ENCODE peak calls at places on chromosome 6, in eight cellular contexts. One of them, this sample, is unnamed.

GRCh38 chr6:136063095-136063494 is 187.0 kb downstream of the MTFR2 start:
- DNase-seq in activated B cell treated with CpG ODN at 0.5 μM for 24 hours: no peak
- DNase-seq in activated gamma-delta T cell: no peak
- DNase-seq in WTC11: no peak
- DNase-seq in mucosa of descending colon: no peak
- DNase-seq in brain microvascular endothelial cell: peak
- DNase-seq in GM12865: no peak
- DNase-seq in 8988T: no peak
- DNase-seq in this sample: no peak

GRCh38 chr6:26097268-26097875 is 10.1 kb downstream of the HFE start:
- DNase-seq in activated B cell treated with CpG ODN at 0.5 μM for 24 hours: no peak
- DNase-seq in 8988T: no peak
- DNase-seq in GM12865: peak
- DNase-seq in activated gamma-delta T cell: no peak
- DNase-seq in brain microvascular endothelial cell: peak
- DNase-seq in mucosa of descending colon: peak
- DNase-seq in WTC11: peak
- DNase-seq in this sample: no peak

GRCh38 chr6:127343753-127344659 is 597 bp upstream of the ECHDC1 start:
- DNase-seq in mucosa of descending colon: no peak
- DNase-seq in activated gamma-delta T cell: no peak
- DNase-seq in WTC11: no peak
- DNase-seq in activated B cell treated with CpG ODN at 0.5 μM for 24 hours: no peak
- DNase-seq in 8988T: no peak
- DNase-seq in brain microvascular endothelial cell: peak
- DNase-seq in GM12865: peak
- DNase-seq in this sample: no peak

GRCh38 chr6:124339610-124340339 is 536.1 kb downstream of the NKAIN2 start:
- DNase-seq in brain microvascular endothelial cell: no peak
- DNase-seq in activated gamma-delta T cell: no peak
- DNase-seq in mucosa of descending colon: no peak
- DNase-seq in GM12865: no peak
- DNase-seq in WTC11: no peak
- DNase-seq in activated B cell treated with CpG ODN at 0.5 μM for 24 hours: no peak
- DNase-seq in 8988T: no peak
- DNase-seq in this sample: no peak

GRCh38 chr6:75581231-75581630 is 20.4 kb upstream of the SENP6 start:
- DNase-seq in activated gamma-delta T cell: no peak
- DNase-seq in GM12865: no peak
- DNase-seq in activated B cell treated with CpG ODN at 0.5 μM for 24 hours: no peak
- DNase-seq in WTC11: no peak
- DNase-seq in 8988T: no peak
- DNase-seq in brain microvascular endothelial cell: no peak
- DNase-seq in mucosa of descending colon: no peak
- DNase-seq in this sample: no peak

GRCh38 chr6:40075051-40075445 is 140.8 kb upstream of the MOCS1 start:
- DNase-seq in activated B cell treated with CpG ODN at 0.5 μM for 24 hours: no peak
- DNase-seq in WTC11: no peak
- DNase-seq in 8988T: no peak
- DNase-seq in mucosa of descending colon: no peak
- DNase-seq in GM12865: no peak
- DNase-seq in activated gamma-delta T cell: no peak
- DNase-seq in brain microvascular endothelial cell: no peak
- DNase-seq in this sample: no peak

GRCh38 chr6:37060195-37060559 is 54.7 kb downstream of the FGD2 start:
- DNase-seq in GM12865: no peak
- DNase-seq in mucosa of descending colon: no peak
- DNase-seq in brain microvascular endothelial cell: no peak
- DNase-seq in WTC11: no peak
- DNase-seq in activated B cell treated with CpG ODN at 0.5 μM for 24 hours: no peak
- DNase-seq in activated gamma-delta T cell: no peak
- DNase-seq in 8988T: no peak
- DNase-seq in this sample: no peak

GRCh38 chr6:54697423-54697822 is 149.1 kb upstream of the FAM83B start:
- DNase-seq in 8988T: no peak
- DNase-seq in WTC11: no peak
- DNase-seq in activated B cell treated with CpG ODN at 0.5 μM for 24 hours: no peak
- DNase-seq in brain microvascular endothelial cell: no peak
- DNase-seq in GM12865: peak
- DNase-seq in mucosa of descending colon: no peak
- DNase-seq in activated gamma-delta T cell: no peak
- DNase-seq in this sample: no peak

GRCh38 chr6:41976794-41977484 is 35.3 kb upstream of the CCND3 start:
- DNase-seq in WTC11: no peak
- DNase-seq in activated gamma-delta T cell: no peak
- DNase-seq in mucosa of descending colon: no peak
- DNase-seq in GM12865: peak
- DNase-seq in brain microvascular endothelial cell: peak
- DNase-seq in activated B cell treated with CpG ODN at 0.5 μM for 24 hours: no peak
- DNase-seq in 8988T: peak
- DNase-seq in this sample: no peak

GRCh38 chr6:7112741-7113313 is 5.1 kb downstream of the RREB1 start:
- DNase-seq in 8988T: no peak
- DNase-seq in brain microvascular endothelial cell: no peak
- DNase-seq in activated B cell treated with CpG ODN at 0.5 μM for 24 hours: peak
- DNase-seq in GM12865: peak
- DNase-seq in mucosa of descending colon: peak
- DNase-seq in WTC11: peak
- DNase-seq in activated gamma-delta T cell: no peak
- DNase-seq in this sample: no peak

GRCh38 chr6:19368511-19368910 is 468.7 kb upstream of the ID4 start:
- DNase-seq in 8988T: no peak
- DNase-seq in activated B cell treated with CpG ODN at 0.5 μM for 24 hours: no peak
- DNase-seq in GM12865: no peak
- DNase-seq in WTC11: no peak
- DNase-seq in brain microvascular endothelial cell: peak
- DNase-seq in activated gamma-delta T cell: no peak
- DNase-seq in mucosa of descending colon: no peak
- DNase-seq in this sample: no peak

GRCh38 chr6:49430187-49430586 is 32.9 kb downstream of the MMUT start:
- DNase-seq in activated gamma-delta T cell: no peak
- DNase-seq in mucosa of descending colon: no peak
- DNase-seq in GM12865: no peak
- DNase-seq in WTC11: no peak
- DNase-seq in 8988T: no peak
- DNase-seq in activated B cell treated with CpG ODN at 0.5 μM for 24 hours: no peak
- DNase-seq in brain microvascular endothelial cell: peak
- DNase-seq in this sample: no peak

GRCh38 chr6:34688956-34689355 is 7.6 kb downstream of the ILRUN start:
- DNase-seq in GM12865: no peak
- DNase-seq in WTC11: no peak
- DNase-seq in activated B cell treated with CpG ODN at 0.5 μM for 24 hours: no peak
- DNase-seq in brain microvascular endothelial cell: no peak
- DNase-seq in mucosa of descending colon: no peak
- DNase-seq in activated gamma-delta T cell: no peak
- DNase-seq in 8988T: no peak
- DNase-seq in this sample: no peak

GRCh38 chr6:22940571-22941290 is 371.4 kb downstream of the HDGFL1 start:
- DNase-seq in WTC11: no peak
- DNase-seq in activated B cell treated with CpG ODN at 0.5 μM for 24 hours: no peak
- DNase-seq in activated gamma-delta T cell: no peak
- DNase-seq in brain microvascular endothelial cell: no peak
- DNase-seq in mucosa of descending colon: no peak
- DNase-seq in 8988T: no peak
- DNase-seq in GM12865: no peak
- DNase-seq in this sample: no peak

GRCh38 chr6:46444772-46445454 is 46.3 kb downstream of the RCAN2 start:
- DNase-seq in 8988T: no peak
- DNase-seq in activated B cell treated with CpG ODN at 0.5 μM for 24 hours: no peak
- DNase-seq in activated gamma-delta T cell: no peak
- DNase-seq in brain microvascular endothelial cell: no peak
- DNase-seq in GM12865: no peak
- DNase-seq in WTC11: no peak
- DNase-seq in mucosa of descending colon: no peak
- DNase-seq in this sample: no peak

GRCh38 chr6:26521485-26522391 is 16.4 kb upstream of the HMGN4 start:
- DNase-seq in GM12865: peak
- DNase-seq in activated B cell treated with CpG ODN at 0.5 μM for 24 hours: peak
- DNase-seq in activated gamma-delta T cell: peak
- DNase-seq in brain microvascular endothelial cell: peak
- DNase-seq in mucosa of descending colon: peak
- DNase-seq in 8988T: peak
- DNase-seq in WTC11: peak
- DNase-seq in this sample: peak

GRCh38 chr6:31070711-31071197 is 41.6 kb downstream of the C6orf15 start:
- DNase-seq in WTC11: peak
- DNase-seq in brain microvascular endothelial cell: peak
- DNase-seq in activated B cell treated with CpG ODN at 0.5 μM for 24 hours: no peak
- DNase-seq in activated gamma-delta T cell: no peak
- DNase-seq in mucosa of descending colon: no peak
- DNase-seq in 8988T: peak
- DNase-seq in GM12865: peak
- DNase-seq in this sample: peak

GRCh38 chr6:170165501-170166117 is 125.3 kb downstream of the DLL1 start:
- DNase-seq in WTC11: no peak
- DNase-seq in activated B cell treated with CpG ODN at 0.5 μM for 24 hours: no peak
- DNase-seq in mucosa of descending colon: no peak
- DNase-seq in 8988T: peak
- DNase-seq in GM12865: no peak
- DNase-seq in brain microvascular endothelial cell: no peak
- DNase-seq in activated gamma-delta T cell: no peak
- DNase-seq in this sample: no peak

GRCh38 chr6:125791151-125791819 is 525 bp downstream of the NCOA7 start:
- DNase-seq in activated B cell treated with CpG ODN at 0.5 μM for 24 hours: no peak
- DNase-seq in WTC11: no peak
- DNase-seq in 8988T: no peak
- DNase-seq in mucosa of descending colon: peak
- DNase-seq in GM12865: peak
- DNase-seq in activated gamma-delta T cell: no peak
- DNase-seq in brain microvascular endothelial cell: peak
- DNase-seq in this sample: peak

GRCh38 chr6:111552999-111553398 is 52.7 kb downstream of the TRAF3IP2 start:
- DNase-seq in GM12865: no peak
- DNase-seq in brain microvascular endothelial cell: no peak
- DNase-seq in activated B cell treated with CpG ODN at 0.5 μM for 24 hours: no peak
- DNase-seq in activated gamma-delta T cell: no peak
- DNase-seq in mucosa of descending colon: no peak
- DNase-seq in 8988T: no peak
- DNase-seq in WTC11: no peak
- DNase-seq in this sample: no peak

GRCh38 chr6:44606506-44606905 is 219.0 kb downstream of the CDC5L start:
- DNase-seq in 8988T: no peak
- DNase-seq in WTC11: no peak
- DNase-seq in GM12865: no peak
- DNase-seq in mucosa of descending colon: no peak
- DNase-seq in brain microvascular endothelial cell: no peak
- DNase-seq in activated B cell treated with CpG ODN at 0.5 μM for 24 hours: no peak
- DNase-seq in activated gamma-delta T cell: no peak
- DNase-seq in this sample: no peak

GRCh38 chr6:37399131-37399530 is 33.9 kb upstream of the CMTR1 start:
- DNase-seq in GM12865: no peak
- DNase-seq in activated gamma-delta T cell: no peak
- DNase-seq in 8988T: no peak
- DNase-seq in activated B cell treated with CpG ODN at 0.5 μM for 24 hours: no peak
- DNase-seq in brain microvascular endothelial cell: no peak
- DNase-seq in mucosa of descending colon: no peak
- DNase-seq in WTC11: no peak
- DNase-seq in this sample: no peak